ENCODE peak calls at places on chromosomes 12 and 14, in four cellular contexts. One of them, this sample, is unnamed.

GRCh38 chr14:94120667-94121335 is 8.6 kb downstream of the IFI27L2 start:
- DNase-seq in left colon: no peak
- DNase-seq in HFFc6: peak
- DNase-seq in HEK293T: no peak
- DNase-seq in this sample: peak

GRCh38 chr14:71497645-71498086 is 434.6 kb upstream of the RGS6 start:
- DNase-seq in HFFc6: peak
- DNase-seq in left colon: no peak
- DNase-seq in HEK293T: no peak
- DNase-seq in this sample: no peak

GRCh38 chr12:23204933-23205778 is 580.2 kb downstream of the ETNK1 start:
- DNase-seq in HEK293T: peak
- DNase-seq in HFFc6: peak
- DNase-seq in left colon: no peak
- DNase-seq in this sample: peak

GRCh38 chr14:54192610-54193009 is 204.2 kb upstream of the CDKN3 start:
- DNase-seq in HEK293T: no peak
- DNase-seq in HFFc6: no peak
- DNase-seq in left colon: no peak
- DNase-seq in this sample: no peak

GRCh38 chr14:90453401-90453951 is 56.6 kb downstream of the CALM1 start:
- DNase-seq in HFFc6: no peak
- DNase-seq in HEK293T: no peak
- DNase-seq in left colon: peak
- DNase-seq in this sample: no peak

GRCh38 chr12:115771065-115771464 is 506.4 kb downstream of the MED13L start:
- DNase-seq in HFFc6: peak
- DNase-seq in HEK293T: peak
- DNase-seq in left colon: no peak
- DNase-seq in this sample: no peak

GRCh38 chr14:32004300-32004699 is 72.8 kb upstream of the ARHGAP5 start:
- DNase-seq in HFFc6: peak
- DNase-seq in left colon: no peak
- DNase-seq in HEK293T: no peak
- DNase-seq in this sample: no peak

GRCh38 chr14:95363468-95363954 is 43.8 kb upstream of the CLMN start:
- DNase-seq in left colon: no peak
- DNase-seq in HEK293T: no peak
- DNase-seq in HFFc6: no peak
- DNase-seq in this sample: no peak

GRCh38 chr12:123794027-123794426 is 31.9 kb downstream of the DNAH10 start:
- DNase-seq in left colon: no peak
- DNase-seq in HFFc6: no peak
- DNase-seq in HEK293T: no peak
- DNase-seq in this sample: no peak

GRCh38 chr14:55752580-55753365 is 172.8 kb downstream of the KTN1 start:
- DNase-seq in HFFc6: peak
- DNase-seq in HEK293T: no peak
- DNase-seq in left colon: peak
- DNase-seq in this sample: peak

GRCh38 chr12:117699118-117699517 is 269.7 kb downstream of the KSR2 start:
- DNase-seq in HEK293T: no peak
- DNase-seq in HFFc6: no peak
- DNase-seq in left colon: no peak
- DNase-seq in this sample: no peak

GRCh38 chr12:1918875-1919236 is 404 bp upstream of the CACNA2D4 start:
- DNase-seq in left colon: no peak
- DNase-seq in HFFc6: no peak
- DNase-seq in HEK293T: peak
- DNase-seq in this sample: peak

This sample was measured in AG08396.